ENCODE peak calls at places on chromosomes 1 and 21, in five cellular contexts. One of them, this sample, is unnamed.

GRCh38 chr1:150976879-150977694 is 2.5 kb upstream of the CERS2 start:
- DNase-seq in aorta: peak
- DNase-seq in stomach: peak
- DNase-seq in PC-9: peak
- DNase-seq in EH: peak
- DNase-seq in this sample: peak

GRCh38 chr1:12436817-12437599 is 181.0 kb downstream of the DHRS3 start:
- DNase-seq in aorta: peak
- DNase-seq in stomach: no peak
- DNase-seq in PC-9: no peak
- DNase-seq in EH: peak
- DNase-seq in this sample: peak

GRCh38 chr1:29488794-29489309 is 252.5 kb downstream of the PTPRU start:
- DNase-seq in aorta: no peak
- DNase-seq in stomach: no peak
- DNase-seq in PC-9: no peak
- DNase-seq in EH: no peak
- DNase-seq in this sample: no peak

GRCh38 chr1:11836955-11837766 is 10.4 kb downstream of the NPPA start:
- DNase-seq in aorta: no peak
- DNase-seq in stomach: no peak
- DNase-seq in PC-9: no peak
- DNase-seq in EH: no peak
- DNase-seq in this sample: no peak

GRCh38 chr21:17351766-17352165 is 161.1 kb upstream of the CXADR start:
- DNase-seq in aorta: no peak
- DNase-seq in stomach: no peak
- DNase-seq in PC-9: no peak
- DNase-seq in EH: no peak
- DNase-seq in this sample: peak

GRCh38 chr21:39055167-39055767 is 128.0 kb downstream of the PSMG1 start:
- DNase-seq in aorta: no peak
- DNase-seq in stomach: no peak
- DNase-seq in PC-9: no peak
- DNase-seq in EH: peak
- DNase-seq in this sample: peak

GRCh38 chr1:85339089-85339488 is 62.7 kb upstream of the BCL10 start:
- DNase-seq in aorta: no peak
- DNase-seq in stomach: no peak
- DNase-seq in PC-9: no peak
- DNase-seq in EH: peak
- DNase-seq in this sample: peak

GRCh38 chr1:65558215-65558614 is 137.7 kb downstream of the LEPR start:
- DNase-seq in aorta: no peak
- DNase-seq in stomach: no peak
- DNase-seq in PC-9: no peak
- DNase-seq in EH: peak
- DNase-seq in this sample: peak

GRCh38 chr21:46116846-46117585 is 19.1 kb downstream of the COL6A2 start:
- DNase-seq in aorta: peak
- DNase-seq in stomach: no peak
- DNase-seq in PC-9: peak
- DNase-seq in EH: peak
- DNase-seq in this sample: peak

GRCh38 chr1:206422525-206422924 is 47.8 kb upstream of the IKBKE start:
- DNase-seq in aorta: no peak
- DNase-seq in stomach: no peak
- DNase-seq in PC-9: no peak
- DNase-seq in EH: no peak
- DNase-seq in this sample: no peak

GRCh38 chr21:43936186-43936967 is 71.4 kb downstream of the AGPAT3 start:
- DNase-seq in aorta: no peak
- DNase-seq in stomach: no peak
- DNase-seq in PC-9: no peak
- DNase-seq in EH: no peak
- DNase-seq in this sample: no peak

GRCh38 chr1:177164380-177165068 is at the start of gene ASTN1:
- DNase-seq in aorta: peak
- DNase-seq in stomach: no peak
- DNase-seq in PC-9: no peak
- DNase-seq in EH: no peak
- DNase-seq in this sample: no peak

GRCh38 chr1:207223162-207223561 is 98.3 kb upstream of the CD55 start:
- DNase-seq in aorta: no peak
- DNase-seq in stomach: no peak
- DNase-seq in PC-9: no peak
- DNase-seq in EH: no peak
- DNase-seq in this sample: peak

GRCh38 chr1:160018900-160019299 is 12.9 kb downstream of the PIGM start:
- DNase-seq in aorta: no peak
- DNase-seq in stomach: no peak
- DNase-seq in PC-9: no peak
- DNase-seq in EH: peak
- DNase-seq in this sample: peak

GRCh38 chr1:64851664-64852063 is 106.8 kb downstream of the RAVER2 start:
- DNase-seq in aorta: no peak
- DNase-seq in stomach: no peak
- DNase-seq in PC-9: no peak
- DNase-seq in EH: no peak
- DNase-seq in this sample: no peak

GRCh38 chr1:178540646-178541045 is 27.7 kb downstream of the TEX35 start:
- DNase-seq in aorta: no peak
- DNase-seq in stomach: no peak
- DNase-seq in PC-9: no peak
- DNase-seq in EH: peak
- DNase-seq in this sample: peak

GRCh38 chr1:9652379-9653194 is 1.1 kb downstream of the PIK3CD start:
- DNase-seq in aorta: peak
- DNase-seq in stomach: peak
- DNase-seq in PC-9: no peak
- DNase-seq in EH: peak
- DNase-seq in this sample: no peak

GRCh38 chr1:223337174-223337869 is 26.7 kb downstream of the SUSD4 start:
- DNase-seq in aorta: no peak
- DNase-seq in stomach: no peak
- DNase-seq in PC-9: no peak
- DNase-seq in EH: no peak
- DNase-seq in this sample: no peak

GRCh38 chr1:8706995-8707396 is 110.4 kb downstream of the RERE start:
- DNase-seq in aorta: no peak
- DNase-seq in stomach: no peak
- DNase-seq in PC-9: no peak
- DNase-seq in EH: peak
- DNase-seq in this sample: peak

GRCh38 chr1:234154320-234155251 is 218.7 kb upstream of the COA6 start:
- DNase-seq in aorta: no peak
- DNase-seq in stomach: no peak
- DNase-seq in PC-9: peak
- DNase-seq in EH: peak
- DNase-seq in this sample: peak

GRCh38 chr1:215087603-215088002 is 5.1 kb downstream of the KCNK2 start:
- DNase-seq in aorta: no peak
- DNase-seq in stomach: no peak
- DNase-seq in PC-9: no peak
- DNase-seq in EH: no peak
- DNase-seq in this sample: no peak

GRCh38 chr1:214289574-214290272 is 8.8 kb downstream of the SMYD2 start:
- DNase-seq in aorta: no peak
- DNase-seq in stomach: no peak
- DNase-seq in PC-9: no peak
- DNase-seq in EH: no peak
- DNase-seq in this sample: no peak

GRCh38 chr1:22321917-22322316 is 129.7 kb upstream of the ZBTB40 start:
- DNase-seq in aorta: no peak
- DNase-seq in stomach: no peak
- DNase-seq in PC-9: no peak
- DNase-seq in EH: no peak
- DNase-seq in this sample: no peak

GRCh38 chr1:14561014-14561693 is 37.3 kb upstream of the KAZN start:
- DNase-seq in aorta: no peak
- DNase-seq in stomach: no peak
- DNase-seq in PC-9: no peak
- DNase-seq in EH: no peak
- DNase-seq in this sample: peak

GRCh38 chr1:178818416-178818815 is 52.5 kb downstream of the ANGPTL1 start:
- DNase-seq in aorta: no peak
- DNase-seq in stomach: no peak
- DNase-seq in PC-9: no peak
- DNase-seq in EH: peak
- DNase-seq in this sample: peak

GRCh38 chr21:31201144-31201543 is 142.9 kb downstream of the TIAM1 start:
- DNase-seq in aorta: no peak
- DNase-seq in stomach: no peak
- DNase-seq in PC-9: no peak
- DNase-seq in EH: no peak
- DNase-seq in this sample: no peak

GRCh38 chr1:83543222-83543973 is 455.5 kb downstream of the TTLL7 start:
- DNase-seq in aorta: no peak
- DNase-seq in stomach: no peak
- DNase-seq in PC-9: no peak
- DNase-seq in EH: no peak
- DNase-seq in this sample: no peak

GRCh38 chr1:70990460-70991253 is 57.0 kb downstream of the PTGER3 start:
- DNase-seq in aorta: no peak
- DNase-seq in stomach: no peak
- DNase-seq in PC-9: no peak
- DNase-seq in EH: no peak
- DNase-seq in this sample: no peak

GRCh38 chr1:154998818-154999650 is 3.6 kb upstream of the ZBTB7B start:
- DNase-seq in aorta: peak
- DNase-seq in stomach: peak
- DNase-seq in PC-9: no peak
- DNase-seq in EH: peak
- DNase-seq in this sample: no peak

GRCh38 chr21:36422279-36423098 is 37.3 kb downstream of the CHAF1B start:
- DNase-seq in aorta: peak
- DNase-seq in stomach: peak
- DNase-seq in PC-9: peak
- DNase-seq in EH: peak
- DNase-seq in this sample: peak

GRCh38 chr1:192805832-192806323 is 3.0 kb upstream of the RGS2 start:
- DNase-seq in aorta: no peak
- DNase-seq in stomach: no peak
- DNase-seq in PC-9: no peak
- DNase-seq in EH: peak
- DNase-seq in this sample: peak

GRCh38 chr1:11059166-11059989 is 440 bp downstream of the SRM start:
- DNase-seq in aorta: peak
- DNase-seq in stomach: no peak
- DNase-seq in PC-9: no peak
- DNase-seq in EH: peak
- DNase-seq in this sample: peak

GRCh38 chr1:24385160-24385939 is 28.2 kb downstream of the STPG1 start:
- DNase-seq in aorta: no peak
- DNase-seq in stomach: no peak
- DNase-seq in PC-9: no peak
- DNase-seq in EH: peak
- DNase-seq in this sample: peak

GRCh38 chr1:246176126-246177024 is 330.7 kb downstream of the SMYD3 start:
- DNase-seq in aorta: no peak
- DNase-seq in stomach: no peak
- DNase-seq in PC-9: peak
- DNase-seq in EH: no peak
- DNase-seq in this sample: peak

GRCh38 chr1:162946701-162947100 is 85.7 kb upstream of the CCDC190 start:
- DNase-seq in aorta: no peak
- DNase-seq in stomach: no peak
- DNase-seq in PC-9: no peak
- DNase-seq in EH: no peak
- DNase-seq in this sample: peak

This sample was measured in M059J.